ENCODE peak calls at places on chromosomes 11 and 22, in seven cellular contexts. Q, Z, S, Y, T, D and H are unnamed samples.

GRCh38 chr11:88631497-88631896 is 294.0 kb upstream of the CTSC start:
- DNase-seq in Q (no peak), Z (no peak), S (no peak), Y (no peak), T (no peak), D (no peak), H (no peak)

GRCh38 chr11:118610773-118611432 is 3.5 kb downstream of the PHLDB1 start:
- DNase-seq in Q (peak), Z (no peak), S (peak), Y (peak), T (peak), D (peak), H (peak)

GRCh38 chr11:131809203-131809948 is 439.0 kb downstream of the NTM start:
- DNase-seq in Q (no peak), Z (peak), S (no peak), Y (no peak), T (no peak), D (no peak), H (no peak)

GRCh38 chr11:111840143-111840542 is 31.2 kb downstream of the ALG9 start:
- DNase-seq in Q (no peak), Z (no peak), S (no peak), Y (no peak), T (no peak), D (no peak), H (no peak)

GRCh38 chr11:47270331-47271271 is 668 bp downstream of the MADD start:
- DNase-seq in Q (no peak), Z (peak), S (peak), Y (peak), T (no peak), D (peak), H (no peak)

GRCh38 chr11:75468534-75469340 is 35.7 kb upstream of the KLHL35 start:
- DNase-seq in Q (no peak), Z (no peak), S (peak), Y (no peak), T (no peak), D (no peak), H (no peak)

GRCh38 chr11:73520358-73521061 is 77.4 kb downstream of the FAM168A start:
- DNase-seq in Q (no peak), Z (no peak), S (peak), Y (no peak), T (no peak), D (no peak), H (no peak)

GRCh38 chr11:132228756-132229325 is 858.4 kb downstream of the NTM start:
- DNase-seq in Q (no peak), Z (no peak), S (no peak), Y (no peak), T (no peak), D (no peak), H (no peak)

GRCh38 chr22:44942979-44943700 is 66.7 kb downstream of the PHF21B start:
- DNase-seq in Q (no peak), Z (no peak), S (no peak), Y (no peak), T (no peak), D (peak), H (no peak)

GRCh38 chr11:18394928-18395734 is 768 bp downstream of the LDHA start:
- DNase-seq in Q (no peak), Z (peak), S (peak), Y (no peak), T (no peak), D (peak), H (peak)

GRCh38 chr11:73230276-73230875 is 12.3 kb downstream of the P2RY2 start:
- DNase-seq in Q (no peak), Z (no peak), S (no peak), Y (no peak), T (no peak), D (no peak), H (peak)

GRCh38 chr11:1384206-1384965 is 5.3 kb upstream of the BRSK2 start:
- DNase-seq in Q (no peak), Z (no peak), S (no peak), Y (no peak), T (no peak), D (no peak), H (no peak)

GRCh38 chr22:46354176-46354992 is 18.9 kb downstream of the TRMU start:
- DNase-seq in Q (no peak), Z (no peak), S (no peak), Y (no peak), T (no peak), D (no peak), H (no peak)

GRCh38 chr22:45781941-45782340 is 110.3 kb downstream of the ATXN10 start:
- DNase-seq in Q (no peak), Z (no peak), S (no peak), Y (no peak), T (no peak), D (no peak), H (no peak)

GRCh38 chr22:28442951-28443876 is 236.4 kb downstream of the TTC28 start:
- DNase-seq in Q (peak), Z (no peak), S (peak), Y (no peak), T (peak), D (peak), H (peak)

GRCh38 chr11:23232652-23233051 is 372.4 kb upstream of the CCDC179 start:
- DNase-seq in Q (no peak), Z (no peak), S (no peak), Y (no peak), T (no peak), D (no peak), H (no peak)

GRCh38 chr11:96257036-96257435 is 86.0 kb downstream of the MAML2 start:
- DNase-seq in Q (no peak), Z (no peak), S (no peak), Y (no peak), T (no peak), D (no peak), H (no peak)

GRCh38 chr22:47042116-47042825 is 279.8 kb downstream of the TBC1D22A start:
- DNase-seq in Q (no peak), Z (no peak), S (no peak), Y (no peak), T (no peak), D (peak), H (no peak)

GRCh38 chr22:46915978-46916730 is 153.7 kb downstream of the TBC1D22A start:
- DNase-seq in Q (no peak), Z (no peak), S (no peak), Y (no peak), T (no peak), D (no peak), H (no peak)

GRCh38 chr11:120722539-120722938 is 211.0 kb downstream of the GRIK4 start:
- DNase-seq in Q (no peak), Z (no peak), S (no peak), Y (no peak), T (no peak), D (no peak), H (no peak)

GRCh38 chr11:118886681-118887111 is 3.0 kb downstream of the CXCR5 start:
- DNase-seq in Q (no peak), Z (no peak), S (no peak), Y (no peak), T (no peak), D (no peak), H (no peak)

GRCh38 chr11:68750197-68750987 is 928 bp downstream of the TESMIN start:
- DNase-seq in Q (peak), Z (no peak), S (no peak), Y (peak), T (peak), D (peak), H (no peak)

GRCh38 chr22:32527756-32528155 is 53.1 kb downstream of the FBXO7 start:
- DNase-seq in Q (no peak), Z (no peak), S (no peak), Y (no peak), T (no peak), D (no peak), H (no peak)

GRCh38 chr11:96036863-96037262 is 113.0 kb upstream of the MTMR2 start:
- DNase-seq in Q (no peak), Z (no peak), S (no peak), Y (no peak), T (no peak), D (no peak), H (no peak)

GRCh38 chr22:42939941-42940653 is 74.9 kb downstream of the PACSIN2 start:
- DNase-seq in Q (no peak), Z (no peak), S (peak), Y (peak), T (no peak), D (peak), H (peak)

GRCh38 chr22:41469218-41469851 is 418 bp downstream of the ACO2 start:
- DNase-seq in Q (peak), Z (no peak), S (no peak), Y (no peak), T (no peak), D (no peak), H (peak)